ENCODE peak calls at places on chromosomes 12 and 14, in four cellular contexts. One of them, this sample, is unnamed.
A peak's percentile ranks its signal among the peaks of the same experiment; 100 is the strongest.

GRCh38 chr12:130444986-130445385 is 107.3 kb downstream of the PIWIL1 start:
- DNase-seq in H1: no peak
- DNase-seq in IMR-90: no peak
- DNase-seq in H9: no peak
- DNase-seq in this sample: no peak

GRCh38 chr14:58733451-58734208 is 95.9 kb downstream of the DACT1 start:
- DNase-seq in H1: no peak
- DNase-seq in IMR-90: no peak
- DNase-seq in H9: no peak
- DNase-seq in this sample: no peak

GRCh38 chr14:35932659-35933159 is 106.6 kb downstream of the BRMS1L start:
- DNase-seq in H1: no peak
- DNase-seq in IMR-90: no peak
- DNase-seq in H9: no peak
- DNase-seq in this sample: no peak

GRCh38 chr14:50943943-50944646 is at the start of gene PYGL:
- DNase-seq in H1: no peak
- DNase-seq in IMR-90: peak; percentile 49
- DNase-seq in H9: peak; percentile 81
- DNase-seq in this sample: peak; percentile 82

GRCh38 chr14:68922886-68923285 is 56.2 kb downstream of the ACTN1 start:
- DNase-seq in IMR-90: no peak
- DNase-seq in H9: no peak
- DNase-seq in H1: no peak
- DNase-seq in this sample: no peak

GRCh38 chr12:98227162-98227561 is 288.2 kb upstream of the TMPO start:
- DNase-seq in IMR-90: peak; percentile 21
- DNase-seq in H1: no peak
- DNase-seq in H9: no peak
- DNase-seq in this sample: peak; percentile 41

GRCh38 chr12:108840605-108841328 is 16.6 kb downstream of the SSH1 start:
- DNase-seq in IMR-90: peak; percentile 53
- DNase-seq in H9: no peak
- DNase-seq in H1: no peak
- DNase-seq in this sample: no peak

GRCh38 chr12:130872179-130873096 is 572 bp downstream of the RAN start:
- DNase-seq in IMR-90: no peak
- DNase-seq in H1: no peak
- DNase-seq in H9: no peak
- DNase-seq in this sample: no peak

GRCh38 chr14:76169776-76170175 is 18.1 kb downstream of the GPATCH2L start:
- DNase-seq in H9: no peak
- DNase-seq in H1: no peak
- DNase-seq in IMR-90: no peak
- DNase-seq in this sample: no peak

GRCh38 chr14:24394275-24394674 is 4.5 kb upstream of the NYNRIN start:
- DNase-seq in H1: no peak
- DNase-seq in IMR-90: no peak
- DNase-seq in H9: no peak
- DNase-seq in this sample: no peak

GRCh38 chr12:57543666-57544065 is 3.3 kb downstream of the DCTN2 start:
- DNase-seq in H9: no peak
- DNase-seq in H1: no peak
- DNase-seq in IMR-90: peak; percentile 18
- DNase-seq in this sample: no peak

GRCh38 chr14:52987514-52987913 is 36.7 kb upstream of the FERMT2 start:
- DNase-seq in H1: no peak
- DNase-seq in IMR-90: no peak
- DNase-seq in H9: no peak
- DNase-seq in this sample: no peak

GRCh38 chr12:129903956-129904769 is at the start of gene TMEM132D:
- DNase-seq in H1: no peak
- DNase-seq in H9: peak; percentile 86
- DNase-seq in IMR-90: no peak
- DNase-seq in this sample: peak; percentile 81

GRCh38 chr12:109781668-109782321 is 51.4 kb downstream of the TRPV4 start:
- DNase-seq in H9: no peak
- DNase-seq in IMR-90: no peak
- DNase-seq in H1: no peak
- DNase-seq in this sample: no peak

GRCh38 chr14:20568393-20568792 is 7.5 kb upstream of the RNASE9 start:
- DNase-seq in H9: no peak
- DNase-seq in H1: no peak
- DNase-seq in IMR-90: no peak
- DNase-seq in this sample: peak; percentile 66

GRCh38 chr14:34713681-34714319 is 593 bp downstream of the CFL2 start:
- DNase-seq in H9: no peak
- DNase-seq in H1: no peak
- DNase-seq in IMR-90: peak; percentile 84
- DNase-seq in this sample: peak; percentile 42

GRCh38 chr12:29726321-29726692 is 57.4 kb downstream of the TMTC1 start:
- DNase-seq in H1: no peak
- DNase-seq in H9: no peak
- DNase-seq in IMR-90: peak; percentile 38
- DNase-seq in this sample: no peak

GRCh38 chr12:59780605-59781135 is 184.8 kb downstream of the SLC16A7 start:
- DNase-seq in H1: peak; percentile 9
- DNase-seq in H9: no peak
- DNase-seq in IMR-90: peak; percentile 47
- DNase-seq in this sample: peak; percentile 76

GRCh38 chr14:68471029-68471963 is 321.6 kb downstream of the ZFP36L1 start:
- DNase-seq in IMR-90: no peak
- DNase-seq in H9: peak; percentile 76
- DNase-seq in H1: peak; percentile 65
- DNase-seq in this sample: no peak

GRCh38 chr12:106289196-106289681 is 13.3 kb upstream of the TCP11L2 start:
- DNase-seq in H9: no peak
- DNase-seq in IMR-90: peak; percentile 61
- DNase-seq in H1: no peak
- DNase-seq in this sample: no peak

GRCh38 chr14:49051328-49052060 is 534.7 kb downstream of the RPS29 start:
- DNase-seq in H1: no peak
- DNase-seq in H9: no peak
- DNase-seq in IMR-90: peak; percentile 86
- DNase-seq in this sample: peak; percentile 15

GRCh38 chr12:76637807-76638206 is 78.2 kb upstream of the OSBPL8 start:
- DNase-seq in IMR-90: peak; percentile 76
- DNase-seq in H9: no peak
- DNase-seq in H1: no peak
- DNase-seq in this sample: no peak

GRCh38 chr14:67602071-67602470 is 2.0 kb upstream of the PIGH start:
- DNase-seq in H9: no peak
- DNase-seq in IMR-90: no peak
- DNase-seq in H1: no peak
- DNase-seq in this sample: peak; percentile 58

GRCh38 chr12:22266101-22266500 is 68.4 kb downstream of the ST8SIA1 start:
- DNase-seq in H9: no peak
- DNase-seq in IMR-90: peak; percentile 17
- DNase-seq in H1: no peak
- DNase-seq in this sample: no peak

GRCh38 chr14:92408186-92408585 is 85.2 kb downstream of the SLC24A4 start:
- DNase-seq in H1: no peak
- DNase-seq in H9: no peak
- DNase-seq in IMR-90: peak; percentile 82
- DNase-seq in this sample: peak; percentile 25

GRCh38 chr14:104746951-104747481 is 5.9 kb upstream of the SIVA1 start:
- DNase-seq in IMR-90: peak; percentile 55
- DNase-seq in H9: no peak
- DNase-seq in H1: no peak
- DNase-seq in this sample: no peak

GRCh38 chr12:51482808-51483532 is 58.3 kb downstream of the SLC4A8 start:
- DNase-seq in H1: no peak
- DNase-seq in IMR-90: no peak
- DNase-seq in H9: no peak
- DNase-seq in this sample: no peak

GRCh38 chr14:36857136-36857535 is 195.5 kb downstream of the PAX9 start:
- DNase-seq in IMR-90: no peak
- DNase-seq in H9: no peak
- DNase-seq in H1: peak; percentile 10
- DNase-seq in this sample: no peak

GRCh38 chr12:3103806-3104205 is 26.6 kb downstream of the TSPAN9 start:
- DNase-seq in IMR-90: no peak
- DNase-seq in H9: no peak
- DNase-seq in H1: no peak
- DNase-seq in this sample: no peak

GRCh38 chr12:66241061-66242043 is 52.3 kb downstream of the IRAK3 start:
- DNase-seq in H1: no peak
- DNase-seq in IMR-90: peak; percentile 83
- DNase-seq in H9: no peak
- DNase-seq in this sample: no peak

GRCh38 chr12:107331912-107332311 is 238.6 kb upstream of the CRY1 start:
- DNase-seq in IMR-90: no peak
- DNase-seq in H1: no peak
- DNase-seq in H9: no peak
- DNase-seq in this sample: no peak

GRCh38 chr12:132253698-132254480 is 75.5 kb downstream of the GALNT9 start:
- DNase-seq in H1: no peak
- DNase-seq in H9: no peak
- DNase-seq in IMR-90: no peak
- DNase-seq in this sample: no peak

GRCh38 chr12:107748472-107748871 is 12.5 kb downstream of the PRDM4 start:
- DNase-seq in IMR-90: peak; percentile 81
- DNase-seq in H1: no peak
- DNase-seq in H9: no peak
- DNase-seq in this sample: no peak

GRCh38 chr12:130555628-130556485 is 160.2 kb downstream of the RIMBP2 start:
- DNase-seq in H9: no peak
- DNase-seq in IMR-90: no peak
- DNase-seq in H1: no peak
- DNase-seq in this sample: no peak

GRCh38 chr12:32261638-32262037 is 137.7 kb upstream of the FGD4 start:
- DNase-seq in IMR-90: no peak
- DNase-seq in H1: no peak
- DNase-seq in H9: peak; percentile 65
- DNase-seq in this sample: peak; percentile 74

GRCh38 chr14:94671870-94672444 is 59.8 kb downstream of the SERPINA3 start:
- DNase-seq in H1: no peak
- DNase-seq in H9: no peak
- DNase-seq in IMR-90: no peak
- DNase-seq in this sample: peak; percentile 21

GRCh38 chr12:45234134-45234865 is 18.4 kb downstream of the ANO6 start:
- DNase-seq in H9: peak; percentile 79
- DNase-seq in IMR-90: peak; percentile 98
- DNase-seq in H1: no peak
- DNase-seq in this sample: peak; percentile 97

GRCh38 chr14:68439741-68440140 is 353.1 kb downstream of the ZFP36L1 start:
- DNase-seq in IMR-90: no peak
- DNase-seq in H1: no peak
- DNase-seq in H9: no peak
- DNase-seq in this sample: no peak

GRCh38 chr12:125408718-125409117 is 343.5 kb downstream of the AACS start:
- DNase-seq in H9: no peak
- DNase-seq in IMR-90: no peak
- DNase-seq in H1: no peak
- DNase-seq in this sample: no peak
- H4K5ac ChIP-seq in H9: no peak overlapping the region
- H4K5ac ChIP-seq in IMR-90: no peak overlapping the region
- H4K5ac ChIP-seq in H1: no peak overlapping the region
- H4K5ac ChIP-seq in this sample: no peak overlapping the region

DNA sequence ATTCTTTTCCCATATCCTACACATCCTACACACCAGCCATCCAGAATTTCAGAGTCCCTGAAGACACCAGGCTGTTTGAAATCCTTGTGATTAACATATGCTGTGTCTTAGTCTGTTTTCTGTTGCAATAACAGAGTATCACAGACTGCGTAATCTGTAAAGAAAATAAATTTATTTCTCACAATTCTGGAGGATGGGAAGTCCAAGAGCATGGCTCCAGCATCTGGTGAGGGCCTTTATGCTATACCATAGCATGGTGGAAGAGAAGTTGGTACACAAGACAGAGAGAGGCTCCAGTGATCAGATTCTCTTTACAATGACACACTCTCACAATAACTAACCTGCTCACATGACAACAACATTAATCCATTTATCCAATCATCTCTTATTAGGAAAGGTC is 4.1 kb downstream of the ART4 start:
- DNase-seq in IMR-90: no peak
- DNase-seq in H1: no peak
- DNase-seq in H9: no peak
- DNase-seq in this sample: no peak
- H3K4me1 ChIP-seq in IMR-90: peaks cover 4% of the 10 kb centered on the region
- H3K4me1 ChIP-seq in H1: no peaks in the 10 kb centered on the region
- H3K4me1 ChIP-seq in H9: no peaks in the 10 kb centered on the region
- H3K4me1 ChIP-seq in this sample: no peaks in the 10 kb centered on the region

GRCh38 chr12:14689144-14689543 is 7.3 kb downstream of the GUCY2C start:
- DNase-seq in IMR-90: no peak
- DNase-seq in H1: no peak
- DNase-seq in H9: no peak
- DNase-seq in this sample: no peak
- H4K5ac ChIP-seq in IMR-90: no peak overlapping the region
- H4K5ac ChIP-seq in H1: no peak overlapping the region
- H4K5ac ChIP-seq in H9: no peak overlapping the region
- H4K5ac ChIP-seq in this sample: no peak overlapping the region

DNA sequence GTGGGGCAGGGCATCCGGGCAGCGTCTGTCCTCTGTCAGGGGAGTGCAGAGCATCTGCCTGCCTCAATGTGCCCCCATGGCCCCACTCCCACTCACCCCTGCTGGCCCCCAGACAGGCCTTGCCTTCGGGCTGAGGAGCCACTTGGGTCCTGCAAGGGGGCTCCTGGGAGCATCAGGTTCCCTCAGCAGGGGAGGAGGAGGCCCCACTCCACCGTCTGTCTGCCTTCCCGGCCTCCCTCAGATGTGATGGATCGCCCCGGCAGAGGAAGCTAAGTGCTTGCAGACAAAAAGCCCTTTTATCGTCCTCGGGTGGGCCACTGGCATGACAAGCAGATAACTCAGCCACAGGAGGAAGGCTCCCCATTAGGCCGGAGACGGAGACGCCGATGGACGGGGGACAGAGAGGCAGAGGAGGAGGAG is 35.1 kb downstream of the NCOR2 start:
- DNase-seq in IMR-90: no peak
- DNase-seq in H1: no peak
- DNase-seq in H9: no peak
- DNase-seq in this sample: no peak
- H3K4me1 ChIP-seq in IMR-90: peaks cover 7% of the 10 kb centered on the region
- H3K4me1 ChIP-seq in H1: peaks cover 16% of the 10 kb centered on the region
- H3K4me1 ChIP-seq in H9: peaks cover 3% of the 10 kb centered on the region
- H3K4me1 ChIP-seq in this sample: peaks cover 6% of the 10 kb centered on the region

DNA sequence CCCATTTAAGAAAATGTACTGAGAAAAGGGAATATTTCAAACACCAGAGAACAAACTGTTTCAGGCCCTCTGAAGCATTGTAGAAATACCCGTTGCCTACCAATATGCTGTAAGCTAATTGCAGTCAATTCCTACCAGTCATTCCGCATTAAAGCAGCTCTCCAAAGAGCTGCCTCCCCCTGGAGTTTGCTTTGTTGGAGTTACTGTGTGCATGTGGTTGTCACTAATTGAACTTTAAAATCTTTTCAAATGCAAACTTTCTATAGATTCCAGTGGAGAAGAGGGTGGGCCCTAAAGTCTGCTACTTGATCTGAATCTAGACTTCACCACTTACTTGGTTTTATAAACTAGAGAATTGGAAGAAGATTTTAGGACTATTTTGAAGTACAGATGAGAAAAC is 112.7 kb downstream of the PLXNC1 start:
- DNase-seq in H9: peak; percentile 76
- DNase-seq in H1: peak; percentile 71
- DNase-seq in IMR-90: no peak
- DNase-seq in this sample: peak; percentile 62
- H4K5ac ChIP-seq in H9: no peak overlapping the region
- H4K5ac ChIP-seq in H1: peak overlapping the region; percentile 65
- H4K5ac ChIP-seq in IMR-90: no peak overlapping the region
- H4K5ac ChIP-seq in this sample: no peak overlapping the region

This sample was measured in mesendoderm.